ENCODE peak calls at places on chromosomes 16 and 17, in nine cellular contexts. Z, F, G, P, V, R, Q, A and D are unnamed samples.

GRCh38 chr16:87297918-87298631 is 19.1 kb downstream of the C16orf95 start:
- DNase-seq in Z (peak; percentile 38), F (no peak), G (no peak), P (no peak), V (no peak), R (no peak), Q (peak; percentile 10), A (no peak), D (no peak)

GRCh38 chr16:15644306-15644961 is 1.5 kb upstream of the MARF1 start:
- DNase-seq in Z (no peak), F (peak; percentile 81), G (no peak), P (no peak), V (no peak), R (no peak), Q (no peak), A (peak; percentile 47), D (no peak)

GRCh38 chr17:42702446-42702845 is 20.1 kb downstream of the CNTNAP1 start:
- DNase-seq in Z (no peak), F (no peak), G (no peak), P (no peak), V (no peak), R (no peak), Q (no peak), A (no peak), D (no peak)

GRCh38 chr17:58402047-58402446 is 15.3 kb downstream of the RNF43 start:
- DNase-seq in Z (no peak), F (no peak), G (peak; percentile 16), P (no peak), V (peak; percentile 59), R (no peak), Q (no peak), A (no peak), D (no peak)

GRCh38 chr16:23387666-23388065 is 65.3 kb downstream of the COG7 start:
- DNase-seq in Z (no peak), F (no peak), G (no peak), P (no peak), V (no peak), R (no peak), Q (no peak), A (no peak), D (no peak)

GRCh38 chr16:31569360-31569717 is 41.6 kb downstream of the AHSP start:
- DNase-seq in Z (peak; percentile 21), F (no peak), G (no peak), P (no peak), V (no peak), R (no peak), Q (no peak), A (no peak), D (no peak)

GRCh38 chr16:30997000-30997886 is 12.2 kb downstream of the HSD3B7 start:
- DNase-seq in Z (peak; percentile 86), F (peak; percentile 74), G (peak; percentile 77), P (peak; percentile 80), V (peak; percentile 64), R (peak; percentile 64), Q (no peak), A (peak; percentile 28), D (peak; percentile 82)

GRCh38 chr17:60628252-60628889 is 28.4 kb downstream of the PPM1D start:
- DNase-seq in Z (no peak), F (no peak), G (no peak), P (no peak), V (no peak), R (no peak), Q (no peak), A (no peak), D (no peak)

GRCh38 chr17:8366231-8366630 is 10.3 kb downstream of the KRABD2 start:
- DNase-seq in Z (no peak), F (no peak), G (peak; percentile 14), P (peak; percentile 70), V (peak; percentile 69), R (no peak), Q (no peak), A (no peak), D (no peak)

GRCh38 chr16:12089492-12090161 is 113.1 kb downstream of the SNX29 start:
- DNase-seq in Z (peak; percentile 35), F (no peak), G (no peak), P (no peak), V (peak; percentile 51), R (peak; percentile 49), Q (no peak), A (no peak), D (no peak)

GRCh38 chr16:62036101-62036806 is at the start of gene CDH8:
- DNase-seq in Z (peak; percentile 18), F (no peak), G (no peak), P (no peak), V (peak; percentile 36), R (no peak), Q (peak; percentile 17), A (peak; percentile 59), D (no peak)

GRCh38 chr16:63613701-63614100 is 1508.2 kb downstream of the CDH11 start:
- DNase-seq in Z (no peak), F (no peak), G (no peak), P (no peak), V (peak; percentile 3), R (no peak), Q (no peak), A (no peak), D (no peak)

GRCh38 chr17:82765357-82765756 is 13.5 kb downstream of the TBCD start:
- DNase-seq in Z (peak; percentile 80), F (no peak), G (no peak), P (no peak), V (no peak), R (no peak), Q (no peak), A (no peak), D (no peak)

GRCh38 chr16:51133130-51133529 is 17.9 kb downstream of the SALL1 start:
- DNase-seq in Z (no peak), F (no peak), G (no peak), P (no peak), V (no peak), R (no peak), Q (no peak), A (no peak), D (no peak)

GRCh38 chr16:6146874-6147425 is 1049.4 kb upstream of the EEF2KMT start:
- DNase-seq in Z (no peak), F (no peak), G (no peak), P (no peak), V (no peak), R (no peak), Q (no peak), A (no peak), D (no peak)

GRCh38 chr16:80936410-80936809 is 70.3 kb downstream of the CMC2 start:
- DNase-seq in Z (no peak), F (no peak), G (no peak), P (no peak), V (peak; percentile 64), R (no peak), Q (no peak), A (no peak), D (no peak)

GRCh38 chr17:63452979-63453551 is 7.0 kb upstream of the CYB561 start:
- DNase-seq in Z (no peak), F (no peak), G (no peak), P (no peak), V (no peak), R (no peak), Q (no peak), A (no peak), D (no peak)

GRCh38 chr17:41717408-41718286 is 5.5 kb downstream of the GAST start:
- DNase-seq in Z (no peak), F (no peak), G (no peak), P (no peak), V (no peak), R (peak; percentile 24), Q (no peak), A (no peak), D (no peak)

GRCh38 chr17:32281011-32281451 is 15.4 kb downstream of the RHBDL3 start:
- DNase-seq in Z (no peak), F (peak; percentile 74), G (no peak), P (no peak), V (no peak), R (no peak), Q (no peak), A (peak; percentile 91), D (no peak)

GRCh38 chr16:30697264-30698138 is 1.5 kb upstream of the SRCAP start:
- DNase-seq in Z (peak; percentile 99), F (peak; percentile 99), G (no peak), P (peak; percentile 95), V (no peak), R (no peak), Q (no peak), A (no peak), D (peak; percentile 8)

GRCh38 chr17:17416007-17416399 is 60.8 kb upstream of the MED9 start:
- DNase-seq in Z (peak; percentile 43), F (peak; percentile 68), G (peak; percentile 80), P (peak; percentile 60), V (peak; percentile 63), R (peak; percentile 19), Q (peak; percentile 24), A (peak; percentile 59), D (no peak)

GRCh38 chr17:1002771-1003555 is 6.0 kb downstream of the TIMM22 start:
- DNase-seq in Z (no peak), F (no peak), G (no peak), P (no peak), V (peak; percentile 75), R (no peak), Q (peak; percentile 63), A (peak; percentile 43), D (no peak)

GRCh38 chr17:61305024-61305423 is 94.6 kb upstream of the TBX2 start:
- DNase-seq in Z (no peak), F (no peak), G (no peak), P (no peak), V (no peak), R (no peak), Q (no peak), A (no peak), D (no peak)

GRCh38 chr16:84247341-84247740 is 7.5 kb upstream of the KCNG4 start:
- DNase-seq in Z (no peak), F (no peak), G (no peak), P (no peak), V (no peak), R (no peak), Q (no peak), A (no peak), D (no peak)

GRCh38 chr16:4097826-4098240 is 18.4 kb downstream of the ADCY9 start:
- DNase-seq in Z (no peak), F (no peak), G (no peak), P (no peak), V (no peak), R (no peak), Q (no peak), A (no peak), D (peak; percentile 35)

GRCh38 chr16:89708481-89708931 is 7.0 kb upstream of the SPATA2L start:
- DNase-seq in Z (no peak), F (no peak), G (no peak), P (no peak), V (no peak), R (no peak), Q (no peak), A (no peak), D (no peak)

GRCh38 chr16:8634991-8635736 is 13.7 kb downstream of the METTL22 start:
- DNase-seq in Z (peak; percentile 26), F (no peak), G (no peak), P (no peak), V (peak; percentile 42), R (no peak), Q (no peak), A (no peak), D (no peak)